ENCODE peak calls at places on chromosomes 1 and 21, in six cellular contexts. X is esophagus squamous epithelium, L is breast epithelium, I is spleen, B is heart left ventricle, U is tibial nerve. W is an unnamed sample.

GRCh38 chr1:52034050-52034384 is 407 bp upstream of the KTI12 start:
- DNase-seq in B (no peak), U (no peak), X (no peak), L (no peak), I (no peak), W (no peak)

GRCh38 chr1:53112271-53112774 is 30.1 kb downstream of the SLC1A7 start:
- DNase-seq in X (no peak), I (no peak), U (no peak), B (no peak), L (no peak), W (no peak)

GRCh38 chr1:47181955-47182680 is 7.7 kb downstream of the PDZK1IP1 start:
- DNase-seq in B (no peak), U (no peak), L (no peak), X (no peak), I (peak; percentile 65), W (no peak)

GRCh38 chr1:181094813-181095212 is 6.3 kb downstream of the IER5 start:
- DNase-seq in L (no peak), X (no peak), U (no peak), I (no peak), B (peak; percentile 71), W (no peak)

GRCh38 chr1:56968878-56969495 is 3.2 kb upstream of the C8B start:
- DNase-seq in X (no peak), B (no peak), I (no peak), U (no peak), L (no peak), W (no peak)

GRCh38 chr1:116446686-116447085 is 73.6 kb downstream of the ATP1A1 start:
- DNase-seq in I (no peak), U (no peak), X (no peak), L (no peak), B (no peak), W (no peak)

GRCh38 chr1:54838565-54839180 is 37.5 kb upstream of the TTC22 start:
- DNase-seq in I (no peak), B (no peak), U (no peak), L (peak; percentile 17), X (no peak), W (peak; percentile 64)

GRCh38 chr1:114609826-114610225 is 28.4 kb upstream of the BCAS2 start:
- DNase-seq in X (no peak), B (no peak), I (no peak), U (no peak), L (no peak), W (no peak)

GRCh38 chr1:7174561-7174960 is 389.3 kb downstream of the CAMTA1 start:
- DNase-seq in B (no peak), X (no peak), U (no peak), L (no peak), I (no peak), W (no peak)

GRCh38 chr21:34845521-34846213 is 176.9 kb downstream of the CLIC6 start:
- DNase-seq in X (no peak), B (no peak), I (no peak), U (no peak), L (no peak), W (no peak)

GRCh38 chr1:20223659-20224058 is 37.3 kb upstream of the PLA2G2C start:
- DNase-seq in B (no peak), U (no peak), I (no peak), X (no peak), L (no peak), W (no peak)

GRCh38 chr1:201450721-201451291 is 18.2 kb downstream of the PHLDA3 start:
- DNase-seq in X (no peak), L (no peak), I (no peak), B (peak; percentile 88), U (no peak), W (no peak)

GRCh38 chr1:14296795-14297194 is 301.7 kb upstream of the KAZN start:
- DNase-seq in I (no peak), L (no peak), X (no peak), B (no peak), U (no peak), W (no peak)

GRCh38 chr1:207951652-207952051 is 40.7 kb upstream of the CD34 start:
- DNase-seq in L (no peak), U (no peak), I (no peak), B (no peak), X (no peak), W (no peak)

GRCh38 chr1:192151176-192151575 is 7.1 kb upstream of the RGS18 start:
- DNase-seq in X (no peak), U (no peak), B (no peak), I (no peak), L (no peak), W (no peak)

GRCh38 chr1:207892764-207893163 is 18.2 kb downstream of the CD34 start:
- DNase-seq in L (no peak), I (no peak), U (no peak), X (no peak), B (no peak), W (no peak)

GRCh38 chr1:224456637-224456953 is 22.0 kb upstream of the WDR26 start:
- DNase-seq in B (no peak), X (no peak), L (no peak), I (no peak), U (no peak), W (no peak)

GRCh38 chr1:38873027-38873969 is at the start of gene MYCBP:
- DNase-seq in X (peak; percentile 82), I (peak; percentile 99), B (peak; percentile 98), L (peak; percentile 93), U (peak; percentile 87), W (peak; percentile 94)

GRCh38 chr1:8598060-8598724 is 219.2 kb downstream of the RERE start:
- DNase-seq in X (no peak), U (no peak), I (no peak), B (peak; percentile 41), L (no peak), W (no peak)

GRCh38 chr1:109400035-109400655 is 2.4 kb upstream of the SORT1 start:
- DNase-seq in B (no peak), L (no peak), U (no peak), I (no peak), X (no peak), W (no peak)
- TF ChIP-seq POLR2A in B (no peak), L (no peak), U (no peak), I (no peak), X (no peak), W (no peak)

GRCh38 chr21:39348355-39349210 is at the start of gene HMGN1:
- DNase-seq in X (peak; percentile 77), I (peak; percentile 96), B (peak; percentile 89), U (peak; percentile 52), L (peak; percentile 85), W (peak; percentile 88)

GRCh38 chr21:39348040-39348354 is 891 bp downstream of the HMGN1 start:
- DNase-seq in L (no peak), U (no peak), X (no peak), I (no peak), B (no peak), W (no peak)

GRCh38 chr21:39346671-39347327 is 2.1 kb downstream of the HMGN1 start:
- DNase-seq in I (no peak), L (no peak), X (no peak), B (no peak), U (no peak), W (no peak)

GRCh38 chr21:39349211-39350093 is 564 bp upstream of the HMGN1 start:
- DNase-seq in U (peak; percentile 83), I (peak; percentile 99), B (peak; percentile 97), X (peak; percentile 78), L (peak; percentile 97), W (no peak)

GRCh38 chr21:39347537-39347936 is 1.4 kb downstream of the HMGN1 start:
- DNase-seq in B (no peak), U (no peak), X (no peak), L (no peak), I (no peak), W (no peak)
- H3K4me1 ChIP-seq in B (peaks cover 38% of the 10 kb centered on the region), U (peaks cover 23% of the 10 kb centered on the region), X (peaks cover 46% of the 10 kb centered on the region), L (no peaks in the 10 kb centered on the region), I (peaks cover 44% of the 10 kb centered on the region), W (peaks cover 36% of the 10 kb centered on the region)

DNA sequence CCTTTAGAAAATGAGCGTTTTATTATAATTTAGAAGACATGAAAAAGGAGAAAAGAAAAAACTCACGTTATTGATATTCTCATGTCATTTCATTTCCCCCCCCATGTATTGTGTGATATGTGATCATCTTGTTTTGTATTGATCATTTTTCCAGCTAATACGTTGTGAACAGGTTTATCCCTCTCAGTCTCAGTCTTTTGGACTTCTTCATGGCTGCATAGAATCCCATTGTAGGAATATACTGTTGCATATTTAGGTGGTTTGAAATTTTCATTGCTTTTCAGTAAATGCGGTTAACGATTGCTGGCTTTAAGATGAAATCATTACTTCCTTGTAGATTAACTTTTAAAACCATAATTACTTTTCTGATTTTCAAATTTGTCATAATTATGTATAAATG is 1.6 kb downstream of the SON start:
- DNase-seq in U (no peak), X (no peak), I (no peak), B (no peak), L (no peak), W (no peak)
- H3K27ac ChIP-seq in U (no peak overlapping the region), X (peak overlapping the region; percentile 100), I (no peak overlapping the region), B (peak overlapping the region; percentile 99), L (no peak overlapping the region), W (no peak overlapping the region)

DNA sequence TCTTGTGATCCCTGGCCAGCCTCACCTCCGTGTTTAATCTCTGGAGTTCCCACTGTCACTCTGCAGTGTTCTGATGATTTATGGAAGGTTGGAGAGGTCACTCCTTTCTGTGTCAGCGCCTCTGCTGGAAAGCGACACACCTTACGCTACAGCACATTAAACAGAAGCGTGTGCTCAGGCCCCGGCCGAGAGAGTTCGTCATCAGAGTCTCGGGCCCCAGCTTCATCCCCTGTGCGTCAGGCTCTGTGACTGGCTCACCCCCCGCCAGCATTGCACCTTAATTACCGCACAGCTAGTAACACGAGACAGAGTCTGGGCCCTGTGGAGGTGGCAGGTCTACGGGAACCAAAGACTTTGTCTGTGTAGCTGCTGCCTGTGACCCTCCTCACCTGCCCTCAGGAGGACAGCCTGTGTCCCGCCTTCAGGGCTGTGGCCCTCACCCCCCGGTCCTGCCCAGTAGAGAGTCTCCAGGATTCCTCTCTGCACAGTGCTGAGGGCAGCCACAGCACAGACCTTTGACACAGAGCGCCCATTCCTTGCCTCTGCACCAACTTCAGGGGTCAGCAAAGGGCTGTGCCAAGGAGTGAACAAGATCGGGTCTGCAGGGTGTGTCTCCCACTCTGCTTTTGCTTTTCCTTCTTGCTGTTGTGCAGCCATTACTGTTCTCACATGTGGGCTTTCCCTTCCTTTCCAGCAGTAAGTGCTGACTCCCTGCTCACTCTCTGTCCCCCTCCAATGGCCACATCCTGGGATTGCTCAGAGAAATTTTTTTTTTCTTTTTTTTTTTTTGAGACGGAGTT is 157.6 kb downstream of the PGBD5 start:
- DNase-seq in I (peak; percentile 70), L (peak; percentile 47), U (no peak), X (no peak), B (no peak), W (no peak)
- TF ChIP-seq POLR2A in I (no peak), L (no peak), U (no peak), X (no peak), B (no peak), W (no peak)

W was measured in vagina.